ENCODE peak calls at places on chromosomes 13 and 19, in six cellular contexts. F is stimulated activated CD4-positive, alpha-beta T cell treated with anti-CD3 and anti-CD28 coated beads, Interleukin-1b, Interleukin-23, amount 100 ng/mL, for 48 hours; M is endothelial cell; W is lower leg skin; K is hepatocyte; U is H4. Y is an unnamed sample.

GRCh38 chr13:113759525-113760137 is 605 bp downstream of the TMEM255B start:
- DNase-seq in F (no peak), M (peak), W (peak), K (no peak), U (no peak), Y (no peak)

GRCh38 chr13:25980255-25980654 is 71.6 kb downstream of the SHISA2 start:
- DNase-seq in F (no peak), M (peak), W (no peak), K (no peak), U (peak), Y (peak)

GRCh38 chr13:99366075-99366987 is 59.1 kb upstream of the GPR183 start:
- DNase-seq in F (no peak), M (no peak), W (peak), K (no peak), U (no peak), Y (no peak)

GRCh38 chr19:13693933-13694332 is 70.4 kb upstream of the MRI1 start:
- DNase-seq in F (no peak), M (no peak), W (no peak), K (no peak), U (no peak), Y (no peak)

GRCh38 chr13:111043575-111043982 is 71.5 kb upstream of the ARHGEF7 start:
- DNase-seq in F (no peak), M (no peak), W (peak), K (no peak), U (no peak), Y (peak)

GRCh38 chr13:22081430-22081829 is 410.6 kb downstream of the FGF9 start:
- DNase-seq in F (no peak), M (no peak), W (no peak), K (no peak), U (no peak), Y (no peak)

GRCh38 chr13:24261566-24261965 is 47.8 kb upstream of the C1QTNF9 start:
- DNase-seq in F (no peak), M (no peak), W (peak), K (no peak), U (no peak), Y (no peak)

GRCh38 chr19:42655748-42656147 is 61.0 kb upstream of the CEACAM8 start:
- DNase-seq in F (no peak), M (no peak), W (no peak), K (no peak), U (no peak), Y (no peak)

Y was measured in trophoblast cell.